ENCODE peak calls at places on chromosomes 13 and 19, in seven cellular contexts. Y is stimulated activated CD4-positive, alpha-beta T cell treated with anti-CD3 and anti-CD28 coated beads, Interleukin-2, amount 100 ng/mL, for 48 hours; Z is psoas muscle; E is hepatocyte; X is RPMI8226; B is aorta; O is AG20443. I is an unnamed sample.

GRCh38 chr13:81927347-81927746 is 1586.4 kb upstream of the SPRY2 start:
- DNase-seq in X (no peak), B (no peak), E (no peak), O (no peak), Y (no peak), Z (no peak), I (no peak)

GRCh38 chr19:46081928-46082727 is 41.3 kb upstream of the IGFL4 start:
- DNase-seq in Y (peak), Z (no peak), O (peak), E (peak), B (no peak), X (peak), I (no peak)

GRCh38 chr19:30158067-30158892 is 213.9 kb upstream of the ZNF536 start:
- DNase-seq in E (no peak), Z (peak), O (no peak), Y (no peak), B (no peak), X (no peak), I (no peak)

GRCh38 chr19:32018014-32018413 is 327.4 kb upstream of the ZNF507 start:
- DNase-seq in B (no peak), Y (no peak), Z (no peak), E (peak), X (no peak), O (peak), I (no peak)

GRCh38 chr13:38348890-38349289 is 761 bp upstream of the UFM1 start:
- DNase-seq in Y (peak), O (peak), X (peak), B (no peak), Z (no peak), E (peak), I (no peak)

GRCh38 chr13:42380420-42381164 is 108.6 kb downstream of the AKAP11 start:
- DNase-seq in B (no peak), X (peak), Y (no peak), O (no peak), Z (no peak), E (no peak), I (no peak)

GRCh38 chr19:36041831-36042230 is 9.2 kb upstream of the CLIP3 start:
- DNase-seq in Z (no peak), Y (no peak), O (peak), X (no peak), B (no peak), E (peak), I (no peak)

GRCh38 chr19:14363203-14364097 is 17.8 kb upstream of the ADGRE5 start:
- DNase-seq in E (peak), Z (peak), O (peak), B (peak), Y (no peak), X (peak), I (peak)

GRCh38 chr13:113785051-113786010 is 26.3 kb downstream of the TMEM255B start:
- DNase-seq in B (no peak), Y (peak), E (no peak), X (peak), Z (no peak), O (peak), I (no peak)

GRCh38 chr19:47631681-47632446 is 22.9 kb downstream of the BICRA start:
- DNase-seq in Y (no peak), B (peak), E (no peak), X (no peak), O (no peak), Z (no peak), I (peak)

GRCh38 chr19:48487944-48488343 is 18.8 kb downstream of the CYTH2 start:
- DNase-seq in Z (peak), X (peak), O (peak), Y (no peak), E (no peak), B (peak), I (peak)

I was measured in left ventricle myocardium inferior.